ENCODE peak calls at places on chromosome 20, in seven cellular contexts. One of them, this sample, is unnamed.

GRCh38 chr20:64058536-64058935 is 4.5 kb upstream of the TCEA2 start:
- DNase-seq in CD8-positive, alpha-beta T cell: no peak
- DNase-seq in ovary: no peak
- DNase-seq in right lobe of liver: no peak
- DNase-seq in fibroblast of lung: no peak
- DNase-seq in GM23248: no peak
- DNase-seq in spleen: no peak
- DNase-seq in this sample: no peak

GRCh38 chr20:45470939-45471338 is 1.4 kb downstream of the WFDC2 start:
- DNase-seq in CD8-positive, alpha-beta T cell: no peak
- DNase-seq in ovary: no peak
- DNase-seq in right lobe of liver: no peak
- DNase-seq in fibroblast of lung: no peak
- DNase-seq in GM23248: peak; percentile 33
- DNase-seq in spleen: no peak
- DNase-seq in this sample: no peak

GRCh38 chr20:61186771-61187170 is 65.3 kb upstream of the CDH4 start:
- DNase-seq in CD8-positive, alpha-beta T cell: no peak
- DNase-seq in ovary: no peak
- DNase-seq in right lobe of liver: no peak
- DNase-seq in fibroblast of lung: peak; percentile 38
- DNase-seq in GM23248: peak; percentile 42
- DNase-seq in spleen: no peak
- DNase-seq in this sample: no peak

GRCh38 chr20:49594143-49594928 is 26.4 kb upstream of the PTGIS start:
- DNase-seq in CD8-positive, alpha-beta T cell: no peak
- DNase-seq in ovary: peak; percentile 76
- DNase-seq in right lobe of liver: no peak
- DNase-seq in fibroblast of lung: peak; percentile 91
- DNase-seq in GM23248: peak; percentile 94
- DNase-seq in spleen: no peak
- DNase-seq in this sample: no peak

GRCh38 chr20:62737971-62738881 is 29.6 kb downstream of the NTSR1 start:
- DNase-seq in CD8-positive, alpha-beta T cell: no peak
- DNase-seq in ovary: peak; percentile 9
- DNase-seq in right lobe of liver: no peak
- DNase-seq in fibroblast of lung: no peak
- DNase-seq in GM23248: no peak
- DNase-seq in spleen: peak; percentile 71
- DNase-seq in this sample: no peak

GRCh38 chr20:5448449-5449118 is 131.8 kb upstream of the PROKR2 start:
- DNase-seq in CD8-positive, alpha-beta T cell: no peak
- DNase-seq in ovary: peak; percentile 31
- DNase-seq in right lobe of liver: peak; percentile 55
- DNase-seq in fibroblast of lung: peak; percentile 38
- DNase-seq in GM23248: peak; percentile 52
- DNase-seq in spleen: no peak
- DNase-seq in this sample: peak; percentile 24

GRCh38 chr20:38434310-38434741 is 802 bp downstream of the SNHG17 start:
- DNase-seq in CD8-positive, alpha-beta T cell: no peak
- DNase-seq in ovary: no peak
- DNase-seq in right lobe of liver: no peak
- DNase-seq in fibroblast of lung: peak; percentile 23
- DNase-seq in GM23248: peak; percentile 63
- DNase-seq in spleen: peak; percentile 80
- DNase-seq in this sample: peak; percentile 28

GRCh38 chr20:41352666-41353065 is 12.0 kb downstream of the LPIN3 start:
- DNase-seq in CD8-positive, alpha-beta T cell: no peak
- DNase-seq in ovary: no peak
- DNase-seq in right lobe of liver: no peak
- DNase-seq in fibroblast of lung: no peak
- DNase-seq in GM23248: no peak
- DNase-seq in spleen: no peak
- DNase-seq in this sample: no peak

GRCh38 chr20:571754-572331 is 28.3 kb upstream of the CSNK2A1 start:
- DNase-seq in CD8-positive, alpha-beta T cell: no peak
- DNase-seq in ovary: peak; percentile 50
- DNase-seq in right lobe of liver: no peak
- DNase-seq in fibroblast of lung: peak; percentile 19
- DNase-seq in GM23248: peak; percentile 24
- DNase-seq in spleen: no peak
- DNase-seq in this sample: peak; percentile 22

GRCh38 chr20:17890330-17890729 is 78.3 kb downstream of the SNX5 start:
- DNase-seq in CD8-positive, alpha-beta T cell: no peak
- DNase-seq in ovary: no peak
- DNase-seq in right lobe of liver: no peak
- DNase-seq in fibroblast of lung: no peak
- DNase-seq in GM23248: no peak
- DNase-seq in spleen: peak; percentile 34
- DNase-seq in this sample: no peak

GRCh38 chr20:62725596-62726268 is 17.1 kb downstream of the NTSR1 start:
- DNase-seq in CD8-positive, alpha-beta T cell: peak; percentile 10
- DNase-seq in ovary: no peak
- DNase-seq in right lobe of liver: no peak
- DNase-seq in fibroblast of lung: no peak
- DNase-seq in GM23248: no peak
- DNase-seq in spleen: no peak
- DNase-seq in this sample: no peak

GRCh38 chr20:61086031-61086430 is 166.0 kb upstream of the CDH4 start:
- DNase-seq in CD8-positive, alpha-beta T cell: no peak
- DNase-seq in ovary: no peak
- DNase-seq in right lobe of liver: no peak
- DNase-seq in fibroblast of lung: no peak
- DNase-seq in GM23248: no peak
- DNase-seq in spleen: no peak
- DNase-seq in this sample: no peak

GRCh38 chr20:7346562-7346961 is 579.1 kb downstream of the BMP2 start:
- DNase-seq in CD8-positive, alpha-beta T cell: no peak
- DNase-seq in ovary: no peak
- DNase-seq in right lobe of liver: no peak
- DNase-seq in fibroblast of lung: no peak
- DNase-seq in GM23248: peak; percentile 1
- DNase-seq in spleen: no peak
- DNase-seq in this sample: no peak

GRCh38 chr20:34129518-34130162 is 17.6 kb upstream of the EIF2S2 start:
- DNase-seq in CD8-positive, alpha-beta T cell: peak; percentile 48
- DNase-seq in ovary: peak; percentile 64
- DNase-seq in right lobe of liver: peak; percentile 61
- DNase-seq in fibroblast of lung: peak; percentile 77
- DNase-seq in GM23248: peak; percentile 81
- DNase-seq in spleen: peak; percentile 79
- DNase-seq in this sample: peak; percentile 67

GRCh38 chr20:61310954-61311353 is 58.9 kb downstream of the CDH4 start:
- DNase-seq in CD8-positive, alpha-beta T cell: no peak
- DNase-seq in ovary: no peak
- DNase-seq in right lobe of liver: no peak
- DNase-seq in fibroblast of lung: no peak
- DNase-seq in GM23248: no peak
- DNase-seq in spleen: no peak
- DNase-seq in this sample: no peak

GRCh38 chr20:61949363-61949713 is 116.3 kb downstream of the TAF4 start:
- DNase-seq in CD8-positive, alpha-beta T cell: no peak
- DNase-seq in ovary: no peak
- DNase-seq in right lobe of liver: peak; percentile 36
- DNase-seq in fibroblast of lung: no peak
- DNase-seq in GM23248: no peak
- DNase-seq in spleen: peak; percentile 49
- DNase-seq in this sample: no peak

GRCh38 chr20:46349742-46350056 is 41.4 kb upstream of the CDH22 start:
- DNase-seq in CD8-positive, alpha-beta T cell: no peak
- DNase-seq in ovary: no peak
- DNase-seq in right lobe of liver: no peak
- DNase-seq in fibroblast of lung: no peak
- DNase-seq in GM23248: no peak
- DNase-seq in spleen: no peak
- DNase-seq in this sample: no peak

GRCh38 chr20:63102720-63103375 is 96.1 kb upstream of the BHLHE23 start:
- DNase-seq in CD8-positive, alpha-beta T cell: peak; percentile 71
- DNase-seq in ovary: no peak
- DNase-seq in right lobe of liver: no peak
- DNase-seq in fibroblast of lung: peak; percentile 34
- DNase-seq in GM23248: peak; percentile 69
- DNase-seq in spleen: peak; percentile 86
- DNase-seq in this sample: no peak

GRCh38 chr20:31560094-31560899 is 44.8 kb upstream of the ID1 start:
- DNase-seq in CD8-positive, alpha-beta T cell: peak; percentile 76
- DNase-seq in ovary: peak; percentile 75
- DNase-seq in right lobe of liver: peak; percentile 68
- DNase-seq in fibroblast of lung: peak; percentile 89
- DNase-seq in GM23248: peak; percentile 95
- DNase-seq in spleen: peak; percentile 92
- DNase-seq in this sample: peak; percentile 83

GRCh38 chr20:31560900-31561598 is 44.0 kb upstream of the ID1 start:
- DNase-seq in CD8-positive, alpha-beta T cell: no peak
- DNase-seq in ovary: no peak
- DNase-seq in right lobe of liver: no peak
- DNase-seq in fibroblast of lung: peak; percentile 95
- DNase-seq in GM23248: peak; percentile 98
- DNase-seq in spleen: no peak
- DNase-seq in this sample: no peak

GRCh38 chr20:31562241-31562640 is 42.8 kb upstream of the ID1 start:
- DNase-seq in CD8-positive, alpha-beta T cell: no peak
- DNase-seq in ovary: no peak
- DNase-seq in right lobe of liver: no peak
- DNase-seq in fibroblast of lung: no peak
- DNase-seq in GM23248: no peak
- DNase-seq in spleen: no peak
- DNase-seq in this sample: no peak

GRCh38 chr20:31555203-31555602 is 41.0 kb downstream of the HM13 start:
- DNase-seq in CD8-positive, alpha-beta T cell: no peak
- DNase-seq in ovary: no peak
- DNase-seq in right lobe of liver: no peak
- DNase-seq in fibroblast of lung: no peak
- DNase-seq in GM23248: no peak
- DNase-seq in spleen: no peak
- DNase-seq in this sample: no peak

DNA sequence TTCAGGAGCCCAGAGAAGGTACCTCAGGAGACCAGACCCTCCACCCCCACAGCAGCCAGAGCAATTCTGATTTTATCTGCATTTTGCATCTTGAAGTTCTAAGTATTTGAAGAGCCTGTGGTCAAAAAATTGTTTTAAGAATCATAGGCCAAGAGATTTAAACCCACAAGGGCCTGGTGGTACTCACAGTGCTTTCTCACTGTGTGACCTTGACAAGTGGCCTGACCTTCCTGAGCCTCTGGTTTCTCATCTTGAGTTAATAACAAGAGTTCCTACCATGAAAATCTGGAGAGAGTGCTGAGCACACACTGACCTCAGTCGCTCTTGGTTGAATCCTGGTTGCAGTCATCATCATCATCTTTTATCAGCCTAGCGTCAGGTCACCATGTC is 45.4 kb upstream of the ID1 start:
- DNase-seq in CD8-positive, alpha-beta T cell: no peak
- DNase-seq in ovary: no peak
- DNase-seq in right lobe of liver: no peak
- DNase-seq in fibroblast of lung: no peak
- DNase-seq in GM23248: no peak
- DNase-seq in spleen: no peak
- DNase-seq in this sample: no peak
- H3K36me3 ChIP-seq in CD8-positive, alpha-beta T cell: peaks cover 31% of the 10 kb centered on the region
- H3K36me3 ChIP-seq in ovary: no peaks in the 10 kb centered on the region
- H3K36me3 ChIP-seq in right lobe of liver: peaks cover 37% of the 10 kb centered on the region
- H3K36me3 ChIP-seq in fibroblast of lung: peaks cover 15% of the 10 kb centered on the region
- H3K36me3 ChIP-seq in GM23248: peaks cover 29% of the 10 kb centered on the region
- H3K36me3 ChIP-seq in spleen: peaks cover 48% of the 10 kb centered on the region
- H3K36me3 ChIP-seq in this sample: peaks cover 50% of the 10 kb centered on the region

GRCh38 chr20:35888659-35889058 is 65.6 kb downstream of the SCAND1 start:
- DNase-seq in CD8-positive, alpha-beta T cell: no peak
- DNase-seq in ovary: no peak
- DNase-seq in right lobe of liver: no peak
- DNase-seq in fibroblast of lung: peak; percentile 33
- DNase-seq in GM23248: peak; percentile 41
- DNase-seq in spleen: no peak
- DNase-seq in this sample: no peak
- H3K4me3 ChIP-seq in CD8-positive, alpha-beta T cell: no peak overlapping the region
- H3K4me3 ChIP-seq in ovary: no peak overlapping the region
- H3K4me3 ChIP-seq in right lobe of liver: no peak overlapping the region
- H3K4me3 ChIP-seq in fibroblast of lung: no peak overlapping the region
- H3K4me3 ChIP-seq in GM23248: no peak overlapping the region
- H3K4me3 ChIP-seq in spleen: no peak overlapping the region
- H3K4me3 ChIP-seq in this sample: no peak overlapping the region

GRCh38 chr20:25464501-25465204 is 57.2 kb downstream of the GINS1 start:
- DNase-seq in CD8-positive, alpha-beta T cell: no peak
- DNase-seq in ovary: no peak
- DNase-seq in right lobe of liver: no peak
- DNase-seq in fibroblast of lung: no peak
- DNase-seq in GM23248: peak; percentile 7
- DNase-seq in spleen: peak; percentile 44
- DNase-seq in this sample: no peak
- H3K36me3 ChIP-seq in CD8-positive, alpha-beta T cell: no peaks in the 10 kb centered on the region
- H3K36me3 ChIP-seq in ovary: no peaks in the 10 kb centered on the region
- H3K36me3 ChIP-seq in right lobe of liver: peaks cover 42% of the 10 kb centered on the region
- H3K36me3 ChIP-seq in fibroblast of lung: peaks cover 1% of the 10 kb centered on the region
- H3K36me3 ChIP-seq in GM23248: no peaks in the 10 kb centered on the region
- H3K36me3 ChIP-seq in spleen: no peaks in the 10 kb centered on the region
- H3K36me3 ChIP-seq in this sample: no peaks in the 10 kb centered on the region

DNA sequence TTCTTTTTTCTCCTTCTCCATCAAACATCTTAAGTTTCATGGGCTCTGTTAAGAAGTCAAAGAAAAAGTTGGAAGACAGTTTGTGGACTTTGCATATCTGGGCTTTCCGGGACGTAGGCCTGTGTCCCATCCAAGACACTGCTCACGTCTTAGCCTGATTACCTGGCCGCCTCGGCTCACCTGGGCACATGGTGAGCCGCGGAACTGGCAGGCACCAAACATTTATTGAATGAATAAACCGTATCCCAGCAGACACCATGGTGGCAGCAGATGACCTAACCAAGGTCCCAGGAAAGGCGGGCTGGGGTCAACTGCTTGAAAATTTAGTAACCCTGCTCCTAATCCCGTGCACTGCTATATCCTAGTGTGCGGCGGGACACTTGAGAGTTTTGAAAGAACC is 35.6 kb downstream of the GNAS start:
- DNase-seq in CD8-positive, alpha-beta T cell: no peak
- DNase-seq in ovary: no peak
- DNase-seq in right lobe of liver: no peak
- DNase-seq in fibroblast of lung: no peak
- DNase-seq in GM23248: no peak
- DNase-seq in spleen: peak; percentile 79
- DNase-seq in this sample: no peak
- H3K4me3 ChIP-seq in CD8-positive, alpha-beta T cell: peak overlapping the region; percentile 66
- H3K4me3 ChIP-seq in ovary: peak overlapping the region; percentile 83
- H3K4me3 ChIP-seq in right lobe of liver: peak overlapping the region; percentile 54
- H3K4me3 ChIP-seq in fibroblast of lung: peak overlapping the region; percentile 64
- H3K4me3 ChIP-seq in GM23248: peak overlapping the region; percentile 83
- H3K4me3 ChIP-seq in spleen: peak overlapping the region; percentile 59
- H3K4me3 ChIP-seq in this sample: no peak overlapping the region